ENCODE peak calls at places on chromosome 1, in ten cellular contexts. Z is HepG2; F is CD8-positive, alpha-beta T cell; L is breast epithelium; S is upper lobe of right lung; A is GM23338; B is colonic mucosa; V is pancreas; N is heart left ventricle; Y is HCT116. E is an unnamed sample.

GRCh38 chr1:114703242-114703641 is 7.9 kb upstream of the AMPD1 start:
- DNase-seq in S (no peak), Y (no peak), Z (no peak), B (no peak), F (no peak), V (no peak), A (no peak), N (no peak), L (no peak), E (no peak)

GRCh38 chr1:246418565-246419312 is 88.3 kb downstream of the SMYD3 start:
- DNase-seq in L (no peak), A (no peak), S (no peak), F (no peak), N (no peak), V (no peak), Z (no peak), B (no peak), Y (no peak), E (no peak)

GRCh38 chr1:193519922-193520321 is 333.5 kb upstream of the B3GALT2 start:
- DNase-seq in Z (peak; percentile 31), N (no peak), A (peak; percentile 60), B (no peak), V (no peak), F (no peak), S (no peak), Y (no peak), L (no peak), E (no peak)

GRCh38 chr1:222441006-222441620 is 106.8 kb downstream of the HHIPL2 start:
- DNase-seq in S (no peak), F (no peak), V (no peak), L (no peak), A (no peak), B (no peak), Z (no peak), N (peak; percentile 28), Y (no peak), E (no peak)

GRCh38 chr1:2259668-2260392 is 31.7 kb downstream of the SKI start:
- DNase-seq in N (peak; percentile 26), L (no peak), A (peak; percentile 49), S (peak; percentile 71), B (no peak), Y (no peak), Z (no peak), V (no peak), F (no peak), E (no peak)

GRCh38 chr1:234727018-234727757 is 117.2 kb upstream of the IRF2BP2 start:
- DNase-seq in V (no peak), A (peak; percentile 26), Y (no peak), L (no peak), Z (no peak), N (no peak), S (no peak), F (no peak), B (no peak), E (no peak)

GRCh38 chr1:228543396-228543795 is 56.2 kb downstream of the RNF187 start:
- DNase-seq in A (no peak), B (no peak), Y (no peak), Z (no peak), V (no peak), L (peak; percentile 13), S (peak; percentile 22), F (no peak), N (no peak), E (no peak)

GRCh38 chr1:163174524-163175437 is 27.9 kb downstream of the RGS5 start:
- DNase-seq in N (peak; percentile 61), B (peak; percentile 60), A (peak; percentile 88), Y (peak; percentile 32), S (peak; percentile 72), F (no peak), V (no peak), L (peak; percentile 21), Z (peak; percentile 20), E (peak; percentile 72)

GRCh38 chr1:216044538-216044937 is 378.7 kb downstream of the USH2A start:
- DNase-seq in N (no peak), V (no peak), B (no peak), A (no peak), F (no peak), S (no peak), L (no peak), Y (no peak), Z (no peak), E (no peak)

DNA sequence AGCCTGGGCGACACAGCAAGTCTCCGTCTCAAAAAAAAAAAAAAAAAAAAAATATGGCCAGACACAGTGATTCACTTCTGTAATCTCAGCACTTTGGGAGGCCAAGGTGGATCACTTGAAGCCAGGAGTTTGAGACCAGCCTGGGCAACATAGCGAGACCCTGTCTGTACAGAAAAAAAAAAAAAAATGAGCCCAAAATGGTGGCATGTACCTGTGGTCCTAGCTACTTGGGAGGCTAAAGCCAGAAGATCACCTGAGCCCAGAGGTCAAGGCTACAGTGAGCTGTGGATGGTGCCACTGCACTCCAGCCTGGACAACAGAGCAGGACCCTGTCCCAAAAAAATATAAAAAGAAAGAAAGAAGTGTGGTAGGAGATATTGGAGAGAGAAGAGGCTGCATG is 1.7 kb upstream of the TESK2 start:
- DNase-seq in S (no peak), Y (no peak), V (no peak), Z (no peak), A (no peak), B (no peak), L (no peak), F (no peak), N (no peak), E (peak; percentile 9)
- H3K4me1 ChIP-seq in S (peaks cover 9% of the 10 kb centered on the region), Y (peaks cover 12% of the 10 kb centered on the region), V (peaks cover 3% of the 10 kb centered on the region), Z (peaks cover 29% of the 10 kb centered on the region), A (peaks cover 7% of the 10 kb centered on the region), B (no peaks in the 10 kb centered on the region), L (no peaks in the 10 kb centered on the region), F (peaks cover 11% of the 10 kb centered on the region), N (peaks cover 18% of the 10 kb centered on the region), E (no peaks in the 10 kb centered on the region)

DNA sequence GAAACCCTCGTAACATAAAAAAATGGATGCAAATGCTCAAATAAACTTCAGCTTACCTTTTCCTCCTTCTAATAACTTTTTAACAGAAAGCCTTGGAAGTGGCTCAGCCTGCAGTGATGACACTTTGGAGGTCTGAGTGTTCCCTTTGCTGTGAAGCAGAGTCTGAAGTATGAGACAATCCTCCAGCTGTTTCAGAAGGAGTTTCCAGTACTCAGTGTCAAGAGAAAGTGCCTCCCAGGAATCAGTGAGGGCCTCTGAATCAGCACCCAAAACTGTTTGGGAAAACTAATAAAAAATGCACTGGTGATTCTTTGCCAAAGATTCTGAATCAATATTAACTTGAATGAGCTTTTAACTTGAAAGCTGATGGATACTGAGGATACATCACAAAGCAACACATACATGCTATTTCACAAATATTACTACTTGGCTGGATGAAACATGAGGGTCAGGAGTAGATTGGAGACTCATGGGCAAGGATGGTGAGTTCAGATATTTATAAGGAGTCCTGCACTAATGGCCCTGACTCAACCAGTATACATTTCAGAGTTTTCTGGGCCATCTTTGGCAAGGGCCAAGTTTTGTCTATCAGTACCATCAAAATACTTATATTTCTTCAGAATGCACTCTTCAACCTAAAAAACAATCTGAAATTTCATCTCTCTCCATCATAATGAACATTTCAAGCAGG is 77.0 kb downstream of the IARS2 start:
- DNase-seq in Y (no peak), L (no peak), F (no peak), S (no peak), B (no peak), A (no peak), Z (no peak), N (no peak), V (no peak), E (no peak)
- H3K36me3 ChIP-seq in Y (peaks cover 14% of the 10 kb centered on the region), L (peaks cover 17% of the 10 kb centered on the region), F (peaks cover 39% of the 10 kb centered on the region), S (peaks cover 65% of the 10 kb centered on the region), B (peaks cover 4% of the 10 kb centered on the region), A (peaks cover 34% of the 10 kb centered on the region), Z (peaks cover 48% of the 10 kb centered on the region), N (peaks cover 82% of the 10 kb centered on the region), V (no peaks in the 10 kb centered on the region), E (peaks cover 50% of the 10 kb centered on the region)

DNA sequence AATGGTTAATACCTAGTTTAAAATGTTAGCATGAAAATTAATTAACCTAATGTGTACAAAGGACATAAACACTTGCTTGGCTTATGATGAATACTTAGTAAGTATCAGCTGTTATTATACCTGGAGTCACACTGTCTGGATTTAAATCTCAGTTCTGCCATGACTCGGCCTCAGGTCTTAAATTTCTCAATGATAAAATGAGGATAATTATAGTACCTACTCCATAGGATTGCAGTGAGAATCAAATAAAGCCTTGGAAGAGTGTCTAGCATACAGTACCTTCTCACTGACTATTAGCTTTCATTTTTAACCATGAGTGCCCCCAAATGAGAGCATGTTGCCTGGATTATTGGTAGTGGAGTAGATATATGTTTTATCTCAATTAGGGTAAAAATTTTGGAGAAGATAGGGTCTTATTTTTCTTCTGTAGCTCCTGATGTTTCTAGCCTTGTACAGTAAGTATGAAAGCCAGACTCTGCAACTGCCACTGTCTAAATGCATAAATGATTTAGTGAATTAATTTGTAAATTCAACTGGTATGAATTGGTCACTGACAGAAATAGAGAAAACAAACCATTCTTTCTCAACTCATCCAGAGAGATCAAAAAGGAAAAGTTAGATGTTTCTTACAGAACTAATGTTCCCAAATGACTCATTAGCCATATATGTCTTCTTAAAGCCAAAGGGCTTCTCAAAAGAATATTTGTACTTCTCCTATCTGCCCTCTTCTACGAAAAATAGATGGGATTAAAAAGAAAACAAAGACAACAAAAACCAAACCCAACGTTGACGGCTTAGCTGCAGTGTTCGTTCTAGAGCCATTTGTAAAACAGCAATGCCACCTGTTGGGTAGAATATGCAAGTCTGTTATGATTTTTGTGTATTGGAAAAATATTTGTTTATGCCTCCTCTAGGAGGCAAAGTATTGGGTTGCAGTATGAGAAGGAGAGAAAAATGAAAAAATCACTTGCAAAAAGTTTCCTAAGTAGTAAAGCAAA is 53.8 kb upstream of the MROH9 start:
- DNase-seq in Z (no peak), Y (peak; percentile 37), B (peak; percentile 27), L (no peak), S (no peak), N (no peak), A (peak; percentile 17), F (no peak), V (no peak), E (no peak)
- TF ChIP-seq CTCF in Z (peak; percentile 63), Y (peak; percentile 90), B (peak; percentile 34), L (peak; percentile 58), S (peak; percentile 53), N (peak; percentile 73), A (peak; percentile 52), F (no peak), V (no peak), E (peak; percentile 69)

GRCh38 chr1:1163538-1164070 is 10.1 kb upstream of the TTLL10 start:
- DNase-seq in Y (no peak), L (no peak), F (no peak), A (no peak), S (no peak), N (no peak), V (no peak), Z (no peak), B (no peak), E (no peak)

GRCh38 chr1:1161078-1161682 is 12.5 kb upstream of the TTLL10 start:
- DNase-seq in S (no peak), A (no peak), F (no peak), Z (no peak), Y (no peak), L (no peak), V (no peak), N (no peak), B (no peak), E (no peak)

GRCh38 chr1:1164361-1164700 is 9.3 kb upstream of the TTLL10 start:
- DNase-seq in B (no peak), S (no peak), L (no peak), Z (no peak), F (no peak), Y (no peak), V (no peak), N (no peak), A (no peak), E (no peak)

GRCh38 chr1:1161683-1162079 is 12.0 kb upstream of the TTLL10 start:
- DNase-seq in F (no peak), A (no peak), Y (no peak), B (no peak), S (no peak), V (no peak), N (no peak), L (no peak), Z (no peak), E (no peak)

GRCh38 chr1:1162597-1163537 is 10.8 kb upstream of the TTLL10 start:
- DNase-seq in V (peak; percentile 98), Z (no peak), A (peak; percentile 72), B (peak; percentile 95), S (peak; percentile 93), F (no peak), N (no peak), Y (peak; percentile 83), L (peak; percentile 83), E (no peak)
- H3K4me1 ChIP-seq in V (peaks cover 11% of the 10 kb centered on the region), Z (peaks cover 58% of the 10 kb centered on the region), A (peaks cover 14% of the 10 kb centered on the region), B (peaks cover 24% of the 10 kb centered on the region), S (peaks cover 14% of the 10 kb centered on the region), F (peaks cover 10% of the 10 kb centered on the region), N (peaks cover 11% of the 10 kb centered on the region), Y (peaks cover 24% of the 10 kb centered on the region), L (peaks cover 4% of the 10 kb centered on the region), E (peaks cover 11% of the 10 kb centered on the region)

E was measured in right atrium auricular region.